ENCODE peak calls at places on chromosome 21, in six cellular contexts. W, U, A, E, J and Q are unnamed samples.

GRCh38 chr21:45534591-45535331 is 7.5 kb downstream of the SLC19A1 start:
- DNase-seq in W (no peak), U (no peak), A (no peak), E (no peak), J (peak; percentile 77), Q (no peak)

GRCh38 chr21:42009018-42009830 is 936 bp downstream of the ZBTB21 start:
- DNase-seq in W (peak; percentile 32), U (no peak), A (peak; percentile 38), E (peak; percentile 47), J (peak; percentile 45), Q (peak; percentile 51)

GRCh38 chr21:46540087-46540710 is 64.7 kb downstream of the S100B start:
- DNase-seq in W (no peak), U (no peak), A (no peak), E (no peak), J (no peak), Q (no peak)

GRCh38 chr21:18840239-18840638 is 436.7 kb upstream of the TMPRSS15 start:
- DNase-seq in W (no peak), U (peak; percentile 9), A (no peak), E (no peak), J (no peak), Q (no peak)

GRCh38 chr21:36788116-36788515 is 89.2 kb downstream of the SIM2 start:
- DNase-seq in W (no peak), U (no peak), A (no peak), E (no peak), J (no peak), Q (no peak)

GRCh38 chr21:42655797-42656770 is 2.7 kb downstream of the PDE9A start:
- DNase-seq in W (no peak), U (no peak), A (no peak), E (no peak), J (no peak), Q (no peak)

GRCh38 chr21:42781981-42782722 is 97.2 kb downstream of the WDR4 start:
- DNase-seq in W (no peak), U (no peak), A (no peak), E (no peak), J (no peak), Q (no peak)

GRCh38 chr21:38244885-38245869 is 11.6 kb upstream of the KCNJ15 start:
- DNase-seq in W (no peak), U (peak; percentile 53), A (no peak), E (no peak), J (no peak), Q (peak; percentile 97)

GRCh38 chr21:30072496-30072895 is 94.1 kb downstream of the CLDN17 start:
- DNase-seq in W (peak; percentile 12), U (no peak), A (no peak), E (no peak), J (peak; percentile 8), Q (no peak)

GRCh38 chr21:46570119-46570518 is 34.8 kb downstream of the S100B start:
- DNase-seq in W (no peak), U (no peak), A (no peak), E (no peak), J (no peak), Q (no peak)

GRCh38 chr21:39003982-39004775 is 179.1 kb downstream of the PSMG1 start:
- DNase-seq in W (no peak), U (peak; percentile 81), A (no peak), E (no peak), J (peak; percentile 45), Q (peak; percentile 72)

GRCh38 chr21:44834951-44835646 is 17.2 kb upstream of the SUMO3 start:
- DNase-seq in W (no peak), U (no peak), A (no peak), E (no peak), J (no peak), Q (no peak)

GRCh38 chr21:28821276-28822063 is 171.2 kb downstream of the LTN1 start:
- DNase-seq in W (no peak), U (no peak), A (no peak), E (no peak), J (no peak), Q (peak; percentile 41)

GRCh38 chr21:27802816-27803475 is 836.1 kb upstream of the ADAMTS5 start:
- DNase-seq in W (no peak), U (peak; percentile 62), A (no peak), E (no peak), J (peak; percentile 36), Q (peak; percentile 34)

GRCh38 chr21:45502006-45502345 is 40.3 kb downstream of the SLC19A1 start:
- DNase-seq in W (no peak), U (no peak), A (no peak), E (no peak), J (no peak), Q (no peak)

GRCh38 chr21:45022348-45022675 is 52.1 kb upstream of the ADARB1 start:
- DNase-seq in W (no peak), U (no peak), A (no peak), E (no peak), J (no peak), Q (no peak)

GRCh38 chr21:31459457-31459856 is 115.4 kb upstream of the TIAM1 start:
- DNase-seq in W (no peak), U (no peak), A (no peak), E (no peak), J (no peak), Q (no peak)

GRCh38 chr21:44801468-44802395 is at the start of gene UBE2G2:
- DNase-seq in W (peak; percentile 84), U (peak; percentile 70), A (peak; percentile 70), E (peak; percentile 81), J (peak; percentile 77), Q (peak; percentile 60)

GRCh38 chr21:44377201-44377921 is 23.9 kb downstream of the TRPM2 start:
- DNase-seq in W (no peak), U (no peak), A (no peak), E (no peak), J (no peak), Q (no peak)

GRCh38 chr21:15617968-15618367 is 111.8 kb upstream of the USP25 start:
- DNase-seq in W (no peak), U (no peak), A (no peak), E (no peak), J (no peak), Q (no peak)

GRCh38 chr21:14602418-14602987 is 56.4 kb upstream of the SAMSN1 start:
- DNase-seq in W (no peak), U (peak; percentile 40), A (no peak), E (no peak), J (no peak), Q (no peak)

GRCh38 chr21:29540289-29540688 is 241.6 kb downstream of the BACH1 start:
- DNase-seq in W (no peak), U (no peak), A (no peak), E (no peak), J (no peak), Q (no peak)

GRCh38 chr21:41593784-41594138 is 85.8 kb upstream of the TMPRSS2 start:
- DNase-seq in W (no peak), U (no peak), A (no peak), E (no peak), J (no peak), Q (no peak)